ENCODE peak calls at places on chromosomes 16 and 17, in four cellular contexts. X, H, U and C are unnamed samples.
A peak's percentile ranks its signal among the peaks of the same experiment; 100 is the strongest.

GRCh38 chr17:80811181-80812105 is 180.2 kb upstream of the CHMP6 start:
- DNase-seq in H (no peak), X (no peak), U (no peak), C (no peak)

GRCh38 chr17:53626286-53626685 is 196.4 kb upstream of the KIF2B start:
- DNase-seq in U (no peak), X (peak; percentile 13), H (no peak), C (peak; percentile 40)

GRCh38 chr17:19610879-19611278 is 37.7 kb upstream of the ALDH3A2 start:
- DNase-seq in X (no peak), H (no peak), U (no peak), C (no peak)

GRCh38 chr17:40176409-40177110 is 710 bp upstream of the RAPGEFL1 start:
- DNase-seq in X (no peak), U (no peak), H (no peak), C (no peak)

GRCh38 chr16:56357291-56357764 is 68.0 kb downstream of the AMFR start:
- DNase-seq in H (peak; percentile 19), X (peak; percentile 73), U (no peak), C (peak; percentile 42)

GRCh38 chr17:62826956-62827355 is 18.8 kb upstream of the MARCHF10 start:
- DNase-seq in X (peak; percentile 43), H (no peak), U (no peak), C (no peak)

GRCh38 chr16:17397499-17397891 is 73.3 kb downstream of the XYLT1 start:
- DNase-seq in H (no peak), X (peak; percentile 25), U (peak; percentile 37), C (peak; percentile 68)

GRCh38 chr17:67105213-67105612 is 60.9 kb downstream of the CACNG1 start:
- DNase-seq in U (no peak), H (no peak), X (peak; percentile 69), C (peak; percentile 81)

GRCh38 chr17:61662771-61663170 is 71.8 kb upstream of the NACA2 start:
- DNase-seq in H (no peak), U (no peak), X (no peak), C (peak; percentile 65)

GRCh38 chr16:10862432-10862831 is 14.6 kb upstream of the CIITA start:
- DNase-seq in U (peak; percentile 64), X (peak; percentile 56), H (no peak), C (peak; percentile 88)

GRCh38 chr17:75835315-75835987 is 8.8 kb downstream of the UNC13D start:
- DNase-seq in U (no peak), H (peak; percentile 49), X (no peak), C (no peak)

GRCh38 chr16:29806641-29807425 is 504 bp downstream of the MAZ start:
- DNase-seq in U (no peak), X (peak; percentile 58), H (peak; percentile 68), C (peak; percentile 46)

GRCh38 chr16:56824335-56824734 is 40.7 kb upstream of the SLC12A3 start:
- DNase-seq in X (peak; percentile 39), U (no peak), H (no peak), C (peak; percentile 11)

GRCh38 chr16:25257504-25257955 is at the start of gene ZKSCAN2:
- DNase-seq in H (peak; percentile 87), X (peak; percentile 92), U (peak; percentile 73), C (peak; percentile 83)

GRCh38 chr17:63399856-63400255 is 46.2 kb downstream of the CYB561 start:
- DNase-seq in U (no peak), H (peak; percentile 51), X (peak; percentile 56), C (peak; percentile 58)

GRCh38 chr17:39635614-39636176 is 1.2 kb upstream of the STARD3 start:
- DNase-seq in U (no peak), H (no peak), X (no peak), C (no peak)

GRCh38 chr17:68161644-68162428 is 86.0 kb upstream of the AMZ2 start:
- DNase-seq in X (no peak), U (no peak), H (no peak), C (no peak)

GRCh38 chr16:794091-794842 is 5.8 kb downstream of the CHTF18 start:
- DNase-seq in X (no peak), H (no peak), U (no peak), C (no peak)

GRCh38 chr16:791131-791530 is 2.7 kb downstream of the CHTF18 start:
- DNase-seq in U (no peak), X (no peak), H (no peak), C (no peak)

GRCh38 chr16:793414-793813 is 5.0 kb downstream of the CHTF18 start:
- DNase-seq in X (no peak), U (no peak), H (no peak), C (no peak)

GRCh38 chr16:790086-790485 is 1.7 kb downstream of the CHTF18 start:
- DNase-seq in H (no peak), U (no peak), X (no peak), C (no peak)

DNA sequence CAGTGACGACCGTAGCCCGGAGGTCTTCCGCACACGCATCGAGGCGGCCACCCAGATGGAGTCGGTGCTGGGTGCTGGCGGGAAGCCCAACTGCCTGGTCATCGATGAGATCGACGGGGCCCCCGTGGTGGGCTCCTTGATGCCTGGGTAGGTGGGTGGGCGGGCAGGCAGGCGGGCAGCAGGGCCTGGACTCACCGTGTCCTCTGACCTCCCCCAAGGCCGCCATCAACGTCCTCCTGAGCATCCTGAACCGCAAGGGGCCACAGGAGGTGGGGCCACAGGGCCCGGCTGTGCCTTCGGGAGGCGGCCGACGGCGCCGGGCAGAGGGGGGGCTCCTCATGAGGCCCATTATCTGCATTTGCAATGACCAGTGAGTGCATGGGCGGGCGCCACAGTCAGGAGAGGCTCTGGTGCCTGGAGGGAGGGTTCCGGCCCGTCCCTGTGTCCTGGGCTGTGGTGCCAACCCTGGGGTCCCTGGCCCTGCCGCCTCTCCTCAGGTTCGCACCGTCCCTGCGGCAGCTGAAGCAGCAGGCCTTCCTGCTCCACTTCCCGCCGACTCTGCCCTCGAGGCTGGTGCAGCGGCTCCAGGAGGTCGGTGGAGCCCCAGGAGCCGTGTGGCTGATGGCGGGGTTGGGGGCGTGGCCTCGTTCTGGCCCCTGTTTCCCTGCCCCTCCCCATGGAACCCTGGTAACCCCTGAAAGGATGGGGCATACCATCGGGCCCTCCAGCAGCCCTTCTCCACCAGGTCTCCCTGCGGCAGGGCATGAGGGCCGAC is 4.0 kb downstream of the CHTF18 start:
- DNase-seq in H (no peak), U (no peak), X (no peak), C (no peak)
- TF ChIP-seq CTCF in H (no peak), U (no peak), X (no peak), C (no peak)

GRCh38 chr16:31888735-31889134 is 15.1 kb downstream of the ZNF267 start:
- DNase-seq in U (no peak), H (no peak), X (no peak), C (no peak)
- H3K4me3 ChIP-seq in U (no peak overlapping the region), H (no peak overlapping the region), X (no peak overlapping the region), C (no peak overlapping the region)

DNA sequence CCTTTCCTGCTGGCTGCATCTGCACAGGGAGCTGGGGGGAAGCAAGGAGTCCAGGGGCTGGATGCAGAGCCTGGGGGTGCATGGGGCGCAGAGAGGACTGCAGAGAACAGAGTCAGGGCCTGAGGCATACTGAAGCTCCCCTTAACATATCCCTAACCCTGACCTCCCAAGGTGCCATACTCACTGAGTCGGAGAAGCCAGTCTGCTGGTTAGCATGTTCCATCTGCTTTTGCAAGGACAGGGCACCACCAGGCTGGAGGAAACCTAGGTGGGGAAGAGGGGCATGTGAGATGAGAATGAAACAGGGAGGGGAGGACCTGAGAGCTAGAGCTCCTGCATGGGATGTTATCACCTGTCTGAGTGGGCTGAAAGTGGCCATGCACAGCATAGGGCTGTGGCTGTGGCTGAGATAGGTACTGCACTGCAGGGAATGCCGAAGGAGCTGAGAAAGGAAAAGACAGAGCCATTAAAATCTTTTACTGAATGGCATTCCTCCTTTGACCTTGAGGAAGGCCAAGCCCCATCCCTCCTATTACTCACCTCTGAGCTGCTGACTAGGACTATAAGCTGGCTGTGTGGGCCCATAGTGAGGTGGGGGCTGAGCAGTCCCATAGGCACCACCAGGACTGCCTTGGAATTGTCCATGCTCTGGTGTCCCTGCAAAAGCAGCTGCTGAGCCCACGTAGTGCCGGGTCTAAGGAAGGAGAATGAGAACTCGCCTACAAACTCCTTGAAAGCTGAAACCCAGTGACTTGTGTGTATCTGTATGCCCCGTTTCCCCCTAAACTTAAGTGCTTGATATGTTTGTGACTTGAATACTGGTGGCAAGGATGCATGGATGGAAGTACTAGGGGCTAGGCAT is 1.9 kb downstream of the GPS2 start:
- DNase-seq in U (no peak), X (no peak), H (no peak), C (peak; percentile 21)
- TF ChIP-seq CTCF in U (no peak), X (peak; percentile 19), H (no peak), C (peak; percentile 7)

GRCh38 chr17:21397341-21398050 is 21.3 kb downstream of the KCNJ12 start:
- DNase-seq in X (peak; percentile 73), U (peak; percentile 20), H (peak; percentile 67), C (peak; percentile 71)
- H3K4me3 ChIP-seq in X (no peak overlapping the region), U (no peak overlapping the region), H (no peak overlapping the region), C (no peak overlapping the region)

GRCh38 chr16:31335431-31335830 is 19.5 kb upstream of the ITGAX start:
- DNase-seq in U (no peak), H (no peak), X (no peak), C (no peak)
- TF ChIP-seq CTCF in U (no peak), H (no peak), X (no peak), C (no peak)

GRCh38 chr17:20916383-20916782 is 126.4 kb downstream of the USP22 start:
- DNase-seq in U (no peak), H (no peak), X (no peak), C (no peak)
- H3K4me3 ChIP-seq in U (no peak overlapping the region), H (no peak overlapping the region), X (no peak overlapping the region), C (no peak overlapping the region)

DNA sequence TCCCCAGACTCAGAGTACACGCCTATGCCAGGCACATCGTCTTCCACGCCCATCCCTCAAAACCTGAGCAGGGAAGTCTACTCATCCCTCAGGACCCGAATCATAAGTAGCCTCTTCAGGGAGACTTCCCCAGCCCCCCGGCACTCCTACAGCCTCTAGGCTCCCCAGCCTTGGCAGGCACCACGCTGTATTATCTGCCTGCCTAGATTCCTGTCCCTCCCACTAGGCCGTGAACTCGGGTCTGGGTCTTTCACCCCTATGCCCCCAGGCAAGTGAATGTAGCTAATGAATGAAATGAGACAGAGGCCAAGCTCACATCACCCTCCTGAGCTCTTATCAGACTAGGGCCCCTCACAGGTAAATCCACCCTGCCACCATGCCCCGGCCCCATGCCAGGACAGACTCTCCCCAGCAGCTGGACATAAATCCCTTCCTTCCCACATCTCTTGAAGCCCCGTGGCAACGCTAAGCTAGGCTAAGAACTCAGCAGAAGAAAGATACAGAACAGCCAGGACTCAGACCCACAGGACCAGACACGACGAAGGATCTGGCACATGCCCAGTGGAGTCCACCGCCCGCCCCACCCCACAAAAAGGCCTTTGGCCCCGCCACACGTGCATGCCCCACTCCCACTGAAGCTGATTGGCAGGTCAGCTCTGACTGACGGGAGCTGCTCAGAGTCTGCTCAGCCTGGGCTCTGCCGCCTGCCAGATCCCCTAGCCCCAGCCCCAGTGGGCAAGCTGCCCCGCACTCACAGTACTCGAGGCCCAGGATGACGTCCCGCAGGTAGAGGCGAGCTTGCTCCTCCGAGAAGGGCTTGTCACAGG is 13.0 kb downstream of the CAMKK1 start:
- DNase-seq in X (no peak), H (no peak), U (no peak), C (no peak)
- TF ChIP-seq CTCF in X (no peak), H (no peak), U (no peak), C (no peak)

GRCh38 chr16:14003119-14003570 is 68.0 kb upstream of the MRTFB start:
- DNase-seq in H (peak; percentile 68), X (peak; percentile 57), U (no peak), C (peak; percentile 84)
- H3K4me3 ChIP-seq in H (peak overlapping the region; percentile 18), X (peak overlapping the region; percentile 50), U (peak overlapping the region; percentile 16), C (peak overlapping the region; percentile 35)